ENCODE peak calls at places on chromosomes 2 and 18, in ten cellular contexts. X, Z, E, Q, W, U, V, S, J and H are unnamed samples.
A peak's percentile ranks its signal among the peaks of the same experiment; 100 is the strongest.

GRCh38 chr2:236572482-236572881 is 2.9 kb downstream of the ACKR3 start:
- DNase-seq in Z (no peak), Q (no peak), X (peak; percentile 19), V (peak; percentile 61), E (peak; percentile 54), J (no peak), U (no peak), W (peak; percentile 65), S (peak; percentile 63), H (no peak)

GRCh38 chr2:219021591-219021990 is 19.7 kb downstream of the CFAP65 start:
- DNase-seq in V (no peak), E (peak; percentile 80), Q (no peak), S (no peak), X (no peak), Z (no peak), W (no peak), U (no peak), J (no peak), H (no peak)

GRCh38 chr2:203301667-203302066 is 26.5 kb upstream of the ABI2 start:
- DNase-seq in J (no peak), Q (no peak), W (no peak), S (no peak), V (no peak), E (no peak), U (no peak), X (no peak), Z (no peak), H (no peak)

GRCh38 chr2:236715511-236715961 is 145.9 kb downstream of the ACKR3 start:
- DNase-seq in X (peak; percentile 52), U (no peak), Q (no peak), E (no peak), V (no peak), J (no peak), W (no peak), Z (peak; percentile 32), S (peak; percentile 72), H (peak; percentile 76)

GRCh38 chr2:33104726-33105125 is 158.0 kb downstream of the LTBP1 start:
- DNase-seq in J (no peak), Z (peak; percentile 61), W (no peak), E (no peak), U (no peak), V (no peak), Q (no peak), X (peak; percentile 74), S (no peak), H (no peak)

GRCh38 chr2:197152451-197153228 is 157.9 kb downstream of the ANKRD44 start:
- DNase-seq in Q (no peak), U (no peak), S (no peak), V (no peak), Z (peak; percentile 56), W (no peak), J (no peak), E (no peak), X (peak; percentile 51), H (no peak)

GRCh38 chr18:80252136-80252535 is 4.8 kb upstream of the PARD6G start:
- DNase-seq in Z (peak; percentile 14), E (no peak), Q (no peak), J (no peak), S (no peak), U (no peak), W (no peak), X (peak; percentile 71), V (no peak), H (no peak)

GRCh38 chr2:43106767-43107527 is 119.5 kb downstream of the ZFP36L2 start:
- DNase-seq in U (no peak), V (no peak), Z (peak; percentile 44), W (no peak), E (no peak), Q (no peak), J (no peak), X (no peak), S (no peak), H (no peak)

DNA sequence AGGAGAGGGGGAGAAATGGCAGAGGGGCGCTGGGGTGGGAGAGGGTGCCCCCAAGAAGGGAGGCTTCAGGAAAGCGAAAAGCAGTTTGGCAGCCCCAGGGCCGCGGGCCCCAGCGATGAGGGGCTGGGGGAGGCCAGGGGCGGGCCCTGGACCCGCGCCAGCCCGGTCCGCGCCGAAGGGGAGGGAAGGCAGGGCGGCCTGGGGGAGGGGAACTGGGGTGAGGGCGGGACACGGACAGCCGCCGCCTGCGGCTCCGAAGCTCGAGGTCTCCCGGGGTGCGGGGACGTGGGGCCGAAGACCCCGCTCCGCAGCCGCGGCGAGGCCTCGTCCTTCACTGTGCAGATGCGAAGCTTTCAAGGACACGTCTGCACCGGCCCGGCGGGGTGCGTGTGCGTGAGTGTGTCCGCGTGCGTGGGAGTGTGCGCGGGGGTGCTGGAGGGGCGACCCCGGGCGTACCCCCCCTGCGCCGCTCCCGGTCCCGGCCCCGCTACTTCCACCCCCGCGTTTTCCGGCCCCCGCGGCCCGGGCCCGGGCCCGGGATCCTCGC is 1.3 kb downstream of the DNMT3A start:
- DNase-seq in J (no peak), V (peak; percentile 58), U (peak; percentile 91), Q (peak; percentile 42), W (peak; percentile 66), X (peak; percentile 49), S (no peak), E (peak; percentile 65), Z (peak; percentile 30), H (no peak)
- H3K27ac ChIP-seq in J (peak overlapping the region; percentile 71), V (peak overlapping the region; percentile 90), U (peak overlapping the region; percentile 93), Q (peak overlapping the region; percentile 90), W (peak overlapping the region; percentile 85), X (no peak overlapping the region), S (peak overlapping the region; percentile 76), E (peak overlapping the region; percentile 76), Z (no peak overlapping the region), H (peak overlapping the region; percentile 93)

GRCh38 chr2:158963036-158963435 is 5.4 kb upstream of the TANC1 start:
- DNase-seq in Z (no peak), S (no peak), Q (no peak), V (no peak), U (no peak), E (no peak), W (no peak), J (no peak), X (no peak), H (no peak)

GRCh38 chr2:158958365-158958764 is 10.1 kb upstream of the TANC1 start:
- DNase-seq in Z (no peak), Q (no peak), S (no peak), W (no peak), U (no peak), J (no peak), X (no peak), V (no peak), E (no peak), H (no peak)

GRCh38 chr2:158966321-158966720 is 2.1 kb upstream of the TANC1 start:
- DNase-seq in W (no peak), Q (no peak), Z (no peak), S (no peak), V (no peak), X (no peak), J (no peak), E (no peak), U (no peak), H (no peak)

GRCh38 chr2:158965731-158966130 is 2.7 kb upstream of the TANC1 start:
- DNase-seq in X (no peak), V (no peak), W (no peak), Z (no peak), J (no peak), S (no peak), U (no peak), E (no peak), Q (no peak), H (no peak)

GRCh38 chr2:158962074-158962473 is 6.4 kb upstream of the TANC1 start:
- DNase-seq in U (no peak), Z (no peak), V (no peak), E (no peak), X (no peak), S (no peak), W (no peak), J (no peak), Q (no peak), H (no peak)
- H3K36me3 ChIP-seq in U (no peaks in the 10 kb centered on the region), Z (no peaks in the 10 kb centered on the region), V (no peaks in the 10 kb centered on the region), E (no peaks in the 10 kb centered on the region), X (no peaks in the 10 kb centered on the region), S (no peaks in the 10 kb centered on the region), W (no peaks in the 10 kb centered on the region), J (no peaks in the 10 kb centered on the region), Q (no peaks in the 10 kb centered on the region), H (no peaks in the 10 kb centered on the region)

GRCh38 chr18:8800876-8801262 is 95.5 kb downstream of the MTCL1 start:
- DNase-seq in E (no peak), U (no peak), S (no peak), X (peak; percentile 52), W (no peak), Z (no peak), J (no peak), Q (no peak), V (no peak), H (no peak)

GRCh38 chr18:8798996-8799395 is 93.6 kb downstream of the MTCL1 start:
- DNase-seq in Q (no peak), Z (no peak), U (peak; percentile 87), V (no peak), S (no peak), X (peak; percentile 63), J (peak; percentile 51), W (peak; percentile 33), E (no peak), H (no peak)

GRCh38 chr18:8799593-8799992 is 94.2 kb downstream of the MTCL1 start:
- DNase-seq in E (no peak), X (no peak), Q (no peak), S (no peak), U (no peak), V (no peak), J (no peak), Z (no peak), W (no peak), H (no peak)

GRCh38 chr18:8800445-8800844 is 95.1 kb downstream of the MTCL1 start:
- DNase-seq in Z (peak; percentile 96), Q (no peak), U (no peak), V (no peak), W (no peak), S (no peak), E (no peak), X (peak; percentile 99), J (no peak), H (no peak)

DNA sequence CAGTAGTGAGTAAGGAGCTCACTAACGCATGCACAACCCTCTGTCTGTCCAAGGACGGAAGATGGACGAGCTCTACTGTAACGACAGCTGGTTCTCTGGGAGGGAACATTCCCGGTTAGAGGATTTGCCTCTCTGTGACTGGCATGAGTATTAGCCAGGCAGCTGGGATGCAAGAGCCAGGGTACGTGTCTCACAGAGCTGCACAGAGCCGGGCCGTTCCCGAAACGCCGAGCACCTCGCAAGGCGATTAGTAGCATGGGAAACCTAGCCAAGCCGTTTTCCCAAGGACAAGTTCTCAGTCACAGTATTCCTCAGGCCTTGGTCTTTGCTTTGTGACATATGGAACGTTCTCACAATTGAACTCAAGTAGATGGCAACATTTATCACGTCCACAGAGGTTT is 94.7 kb downstream of the MTCL1 start:
- DNase-seq in Q (no peak), Z (peak; percentile 21), E (no peak), J (no peak), W (no peak), X (peak; percentile 91), U (no peak), S (no peak), V (no peak), H (no peak)
- H3K27ac ChIP-seq in Q (peak overlapping the region; percentile 66), Z (no peak overlapping the region), E (no peak overlapping the region), J (peak overlapping the region; percentile 9), W (no peak overlapping the region), X (peak overlapping the region; percentile 96), U (peak overlapping the region; percentile 74), S (peak overlapping the region; percentile 71), V (no peak overlapping the region), H (no peak overlapping the region)

GRCh38 chr2:73269686-73270465 is 14.4 kb downstream of the FBXO41 start:
- DNase-seq in S (no peak), V (no peak), X (no peak), Z (no peak), Q (no peak), W (no peak), U (no peak), E (no peak), J (no peak), H (no peak)

GRCh38 chr2:73267008-73267407 is 17.3 kb downstream of the FBXO41 start:
- DNase-seq in X (no peak), Q (no peak), Z (no peak), U (no peak), E (no peak), V (no peak), S (no peak), J (no peak), W (no peak), H (no peak)

GRCh38 chr2:73266061-73266891 is 18.0 kb downstream of the FBXO41 start:
- DNase-seq in W (no peak), S (no peak), J (no peak), E (no peak), V (no peak), U (no peak), Q (no peak), Z (no peak), X (no peak), H (no peak)

GRCh38 chr2:73268368-73268830 is 15.9 kb downstream of the FBXO41 start:
- DNase-seq in X (no peak), Z (no peak), J (no peak), E (no peak), U (no peak), W (no peak), Q (no peak), V (no peak), S (no peak), H (no peak)

DNA sequence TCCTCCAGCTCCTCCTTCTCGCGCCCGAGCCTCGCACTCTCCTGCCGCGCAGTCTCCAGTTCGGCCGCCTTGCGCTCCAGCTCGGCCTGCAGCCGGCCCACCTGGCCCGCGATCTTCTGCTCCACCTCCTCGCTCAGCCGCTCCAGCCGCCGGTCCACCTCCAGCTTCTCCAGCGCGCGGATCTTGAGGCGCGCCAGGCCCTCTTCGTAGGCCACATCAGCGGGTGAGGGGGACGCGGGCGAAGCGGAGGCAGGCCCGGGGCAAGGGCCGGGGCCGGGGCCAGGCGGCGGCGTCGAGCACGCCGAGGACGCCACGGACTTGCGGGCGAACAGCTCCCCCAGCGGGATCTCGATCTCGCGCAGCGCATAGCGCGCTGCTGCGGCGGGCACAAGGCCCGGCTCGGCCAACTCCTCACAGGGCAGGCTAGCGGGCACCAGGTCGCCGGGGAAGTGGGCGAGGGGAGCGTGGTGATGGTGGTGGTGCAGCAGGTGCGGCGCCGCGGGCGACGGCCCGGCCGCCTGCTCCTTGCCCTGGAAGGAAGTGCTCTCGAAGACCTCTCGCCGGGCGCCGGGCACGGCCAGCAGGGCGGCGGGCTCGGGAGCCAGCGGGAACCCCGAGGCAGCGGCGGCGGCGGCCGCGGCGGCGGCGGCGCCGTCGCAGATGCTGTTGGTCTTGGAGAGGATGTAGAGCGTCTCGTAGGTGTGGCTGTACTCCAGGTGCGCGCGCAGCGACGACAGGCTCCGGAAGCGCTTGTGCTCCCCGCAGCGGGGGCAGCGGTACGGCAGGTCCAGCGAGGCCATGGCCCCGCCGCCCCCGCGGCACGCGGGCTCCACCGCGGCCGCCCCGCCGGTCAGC is 15.2 kb downstream of the FBXO41 start:
- DNase-seq in Z (peak; percentile 32), V (no peak), W (no peak), U (no peak), E (peak; percentile 57), S (no peak), X (peak; percentile 50), Q (no peak), J (peak; percentile 69), H (no peak)
- H3K36me3 ChIP-seq in Z (no peaks in the 10 kb centered on the region), V (no peaks in the 10 kb centered on the region), W (no peaks in the 10 kb centered on the region), U (no peaks in the 10 kb centered on the region), E (no peaks in the 10 kb centered on the region), S (no peaks in the 10 kb centered on the region), X (no peaks in the 10 kb centered on the region), Q (no peaks in the 10 kb centered on the region), J (no peaks in the 10 kb centered on the region), H (no peaks in the 10 kb centered on the region)